ENCODE peak calls at places on chromosomes 7 and 10, in ten cellular contexts. R is tibial artery; Z is pancreas; I is lower leg skin; V is MM.1S; L is CD8-positive, alpha-beta T cell; O is SK-N-SH; X is AG04450; C is Peyer's patch; F is astrocyte of the spinal cord. E is an unnamed sample.
A peak's percentile ranks its signal among the peaks of the same experiment; 100 is the strongest.

GRCh38 chr10:103042129-103042528 is 124.0 kb downstream of the CNNM2 start:
- DNase-seq in O (no peak), R (no peak), F (no peak), Z (no peak), L (no peak), V (no peak), X (no peak), C (no peak), I (no peak), E (no peak)

GRCh38 chr7:81949306-81949705 is 179.5 kb upstream of the HGF start:
- DNase-seq in O (no peak), V (no peak), X (no peak), R (no peak), Z (no peak), C (no peak), F (no peak), L (no peak), I (no peak), E (no peak)

GRCh38 chr7:99490878-99491277 is 9.2 kb downstream of the ZNF394 start:
- DNase-seq in F (no peak), V (no peak), X (no peak), O (no peak), R (no peak), C (no peak), L (no peak), Z (no peak), I (no peak), E (no peak)

GRCh38 chr7:2444476-2444875 is 31.7 kb downstream of the GRIFIN start:
- DNase-seq in O (no peak), I (no peak), Z (no peak), X (peak; percentile 33), R (peak; percentile 80), C (no peak), L (no peak), V (no peak), F (peak; percentile 61), E (no peak)

GRCh38 chr10:82377608-82378007 is 502.6 kb downstream of the NRG3 start:
- DNase-seq in L (no peak), O (no peak), F (no peak), X (no peak), V (no peak), Z (peak; percentile 24), I (no peak), C (no peak), R (no peak), E (no peak)

GRCh38 chr10:19620867-19621266 is 195.4 kb upstream of the PLXDC2 start:
- DNase-seq in Z (no peak), V (no peak), F (peak; percentile 15), R (no peak), I (no peak), C (no peak), L (no peak), O (no peak), X (no peak), E (no peak)

GRCh38 chr10:91471602-91472001 is 61.5 kb downstream of the HECTD2 start:
- DNase-seq in L (no peak), R (no peak), X (no peak), O (no peak), C (no peak), V (no peak), F (no peak), Z (no peak), I (no peak), E (no peak)

GRCh38 chr7:130365511-130366441 is 14.5 kb upstream of the CPA1 start:
- DNase-seq in X (peak; percentile 86), F (peak; percentile 96), O (peak; percentile 73), V (no peak), L (no peak), C (peak; percentile 27), R (peak; percentile 57), I (no peak), Z (peak; percentile 66), E (peak; percentile 85)

GRCh38 chr7:40805361-40805760 is 670.6 kb downstream of the SUGCT start:
- DNase-seq in R (no peak), F (no peak), I (no peak), C (no peak), X (no peak), V (no peak), L (no peak), Z (no peak), O (no peak), E (no peak)

GRCh38 chr7:130364446-130364845 is 15.8 kb upstream of the CPA1 start:
- DNase-seq in F (no peak), C (no peak), X (no peak), Z (peak; percentile 48), R (peak; percentile 53), O (no peak), L (no peak), I (no peak), V (no peak), E (no peak)

GRCh38 chr10:97689637-97690036 is 2.6 kb upstream of the AVPI1 start:
- DNase-seq in R (peak; percentile 75), C (no peak), F (peak; percentile 89), X (peak; percentile 90), O (no peak), Z (no peak), L (no peak), I (peak; percentile 92), V (no peak), E (peak; percentile 91)

GRCh38 chr10:132881186-132881920 is 61.0 kb downstream of the CFAP46 start:
- DNase-seq in C (no peak), R (peak; percentile 48), L (no peak), O (no peak), Z (no peak), X (no peak), V (no peak), I (no peak), F (no peak), E (no peak)

GRCh38 chr7:130490287-130490686 is 1.6 kb upstream of the MEST start:
- DNase-seq in V (no peak), C (no peak), O (no peak), I (no peak), Z (no peak), X (no peak), R (no peak), L (no peak), F (peak; percentile 24), E (no peak)

GRCh38 chr7:122212754-122213153 is 68.7 kb upstream of the AASS start:
- DNase-seq in Z (no peak), V (peak; percentile 82), L (no peak), X (no peak), R (no peak), O (no peak), I (no peak), C (no peak), F (no peak), E (no peak)

GRCh38 chr10:36003031-36003600 is 361.0 kb upstream of the FZD8 start:
- DNase-seq in C (no peak), I (no peak), X (no peak), Z (no peak), L (no peak), V (no peak), O (no peak), F (no peak), R (no peak), E (no peak)

GRCh38 chr10:20614911-20615310 is 282.2 kb downstream of the NEBL start:
- DNase-seq in Z (no peak), V (no peak), L (no peak), X (no peak), R (no peak), O (no peak), F (no peak), C (no peak), I (no peak), E (no peak)

GRCh38 chr7:68613405-68613804 is 984.9 kb upstream of the AUTS2 start:
- DNase-seq in F (no peak), L (no peak), X (no peak), Z (no peak), V (no peak), I (no peak), O (no peak), R (no peak), C (no peak), E (no peak)
- H3K4me3 ChIP-seq in F (no peak overlapping the region), L (no peak overlapping the region), X (no peak overlapping the region), Z (no peak overlapping the region), V (no peak overlapping the region), I (no peak overlapping the region), O (no peak overlapping the region), R (no peak overlapping the region), C (no peak overlapping the region), E (no peak overlapping the region)

GRCh38 chr10:58588673-58589265 is 76.1 kb downstream of the BICC1 start:
- DNase-seq in X (no peak), V (no peak), I (no peak), R (no peak), Z (peak; percentile 25), C (no peak), L (no peak), O (no peak), F (no peak), E (no peak)
- TF ChIP-seq CTCF in X (no peak), V (no peak), I (no peak), R (peak; percentile 8), Z (no peak), C (no peak), L (no peak), O (no peak), F (no peak), E (peak; percentile 45)

GRCh38 chr10:78754269-78755074 is 314.3 kb upstream of the ZMIZ1 start:
- DNase-seq in O (peak; percentile 68), Z (no peak), R (no peak), I (no peak), C (no peak), X (peak; percentile 54), F (peak; percentile 92), L (no peak), V (no peak), E (no peak)
- H3K4me3 ChIP-seq in O (no peak overlapping the region), Z (no peak overlapping the region), R (no peak overlapping the region), I (no peak overlapping the region), C (no peak overlapping the region), X (no peak overlapping the region), F (no peak overlapping the region), L (no peak overlapping the region), V (no peak overlapping the region), E (no peak overlapping the region)

GRCh38 chr10:49325131-49325915 is 26.4 kb downstream of the C10orf71 start:
- DNase-seq in F (no peak), X (no peak), O (no peak), Z (no peak), I (no peak), V (no peak), C (peak; percentile 10), R (no peak), L (no peak), E (no peak)

GRCh38 chr10:49323171-49323895 is 24.4 kb downstream of the C10orf71 start:
- DNase-seq in C (no peak), L (no peak), O (no peak), X (no peak), R (no peak), I (no peak), Z (no peak), F (no peak), V (no peak), E (no peak)

GRCh38 chr10:49325916-49326783 is 27.2 kb downstream of the C10orf71 start:
- DNase-seq in X (no peak), F (no peak), L (no peak), O (no peak), C (peak; percentile 1), V (no peak), R (no peak), Z (no peak), I (no peak), E (no peak)

GRCh38 chr10:49323896-49324270 is 24.9 kb downstream of the C10orf71 start:
- DNase-seq in O (no peak), R (no peak), V (no peak), Z (no peak), I (no peak), L (no peak), X (no peak), F (no peak), C (no peak), E (no peak)

GRCh38 chr10:49324711-49325110 is 25.7 kb downstream of the C10orf71 start:
- DNase-seq in Z (no peak), O (peak; percentile 36), X (no peak), L (no peak), R (no peak), V (no peak), C (peak; percentile 7), I (no peak), F (no peak), E (no peak)
- TF ChIP-seq CTCF in Z (no peak), O (no peak), X (peak; percentile 23), L (no peak), R (no peak), V (no peak), C (no peak), I (no peak), F (peak; percentile 27), E (no peak)

E was measured in kidney epithelial cell.